ENCODE peak calls at places on chromosomes 13 and 19, in ten cellular contexts. B, V, K, P, N, Z, A, E, O and U are unnamed samples.

GRCh38 chr19:38685666-38686529 is 38.4 kb downstream of the ACTN4 start:
- DNase-seq in B (peak), V (no peak), K (no peak), P (no peak), N (peak), Z (no peak), A (no peak), E (no peak), O (peak), U (peak)

GRCh38 chr19:2477732-2478191 is 1.8 kb downstream of the GADD45B start:
- DNase-seq in B (peak), V (no peak), K (no peak), P (peak), N (no peak), Z (no peak), A (no peak), E (peak), O (peak), U (peak)

GRCh38 chr19:16942583-16942982 is 53.8 kb downstream of the F2RL3 start:
- DNase-seq in B (no peak), V (no peak), K (no peak), P (no peak), N (no peak), Z (no peak), A (no peak), E (no peak), O (no peak), U (no peak)

GRCh38 chr13:46975173-46975572 is 78.3 kb upstream of the HTR2A start:
- DNase-seq in B (no peak), V (no peak), K (no peak), P (no peak), N (no peak), Z (no peak), A (no peak), E (no peak), O (no peak), U (no peak)

GRCh38 chr19:34193876-34194275 is 21.6 kb downstream of the LSM14A start:
- DNase-seq in B (peak), V (no peak), K (no peak), P (no peak), N (no peak), Z (no peak), A (no peak), E (no peak), O (no peak), U (peak)

GRCh38 chr19:18833849-18834643 is 2.3 kb downstream of the UPF1 start:
- DNase-seq in B (no peak), V (no peak), K (no peak), P (no peak), N (no peak), Z (no peak), A (no peak), E (peak), O (no peak), U (no peak)

GRCh38 chr13:38685974-38686571 is 804 bp upstream of the FREM2 start:
- DNase-seq in B (no peak), V (no peak), K (peak), P (no peak), N (peak), Z (no peak), A (peak), E (no peak), O (no peak), U (no peak)

GRCh38 chr19:17946965-17947784 is 14.4 kb downstream of the CCDC124 start:
- DNase-seq in B (no peak), V (no peak), K (no peak), P (no peak), N (no peak), Z (no peak), A (no peak), E (peak), O (no peak), U (no peak)

GRCh38 chr13:78228211-78228610 is 309.6 kb upstream of the EDNRB start:
- DNase-seq in B (no peak), V (no peak), K (no peak), P (no peak), N (no peak), Z (no peak), A (no peak), E (no peak), O (peak), U (no peak)

GRCh38 chr19:11373166-11373884 is 1.1 kb upstream of the SWSAP1 start:
- DNase-seq in B (peak), V (no peak), K (peak), P (no peak), N (peak), Z (no peak), A (no peak), E (no peak), O (peak), U (no peak)

GRCh38 chr13:47903836-47904235 is 97.2 kb downstream of the SUCLA2 start:
- DNase-seq in B (peak), V (no peak), K (no peak), P (no peak), N (no peak), Z (no peak), A (peak), E (no peak), O (peak), U (peak)

GRCh38 chr13:44317752-44318550 is 55.7 kb upstream of the SERP2 start:
- DNase-seq in B (peak), V (no peak), K (no peak), P (no peak), N (no peak), Z (no peak), A (no peak), E (no peak), O (peak), U (no peak)

GRCh38 chr13:39401756-39402155 is 201.2 kb downstream of the LHFPL6 start:
- DNase-seq in B (peak), V (no peak), K (no peak), P (no peak), N (no peak), Z (no peak), A (no peak), E (no peak), O (no peak), U (no peak)